ENCODE peak calls at places on chromosomes 12 and 14, in six cellular contexts. K, J, H, T, S and L are unnamed samples.

GRCh38 chr12:95608252-95609033 is 57.2 kb upstream of the USP44 start:
- DNase-seq in K (no peak), J (no peak), H (no peak), T (no peak), S (no peak), L (no peak)

GRCh38 chr12:43636706-43637105 is 84.7 kb upstream of the ADAMTS20 start:
- DNase-seq in K (no peak), J (no peak), H (no peak), T (no peak), S (no peak), L (no peak)

GRCh38 chr14:65277580-65278270 is 134.8 kb upstream of the FUT8 start:
- DNase-seq in K (no peak), J (no peak), H (no peak), T (no peak), S (no peak), L (no peak)

GRCh38 chr12:61250303-61250702 is 1009.9 kb upstream of the USP15 start:
- DNase-seq in K (no peak), J (no peak), H (no peak), T (no peak), S (no peak), L (no peak)

GRCh38 chr14:24187538-24187915 is 1.1 kb downstream of the IPO4 start:
- DNase-seq in K (no peak), J (no peak), H (no peak), T (no peak), S (no peak), L (no peak)

GRCh38 chr14:67464377-67464776 is 24.1 kb downstream of the TMEM229B start:
- DNase-seq in K (no peak), J (no peak), H (no peak), T (no peak), S (no peak), L (no peak)

GRCh38 chr14:61376314-61376713 is 54.9 kb downstream of the PRKCH start:
- DNase-seq in K (no peak), J (no peak), H (no peak), T (no peak), S (no peak), L (no peak)

GRCh38 chr14:64628940-64629403 is 75.3 kb upstream of the PLEKHG3 start:
- DNase-seq in K (no peak), J (no peak), H (peak; percentile 31), T (no peak), S (no peak), L (no peak)

GRCh38 chr14:25055998-25056687 is 6.2 kb upstream of the STXBP6 start:
- DNase-seq in K (no peak), J (no peak), H (no peak), T (no peak), S (no peak), L (no peak)

GRCh38 chr12:19779393-19780056 is 340.2 kb downstream of the AEBP2 start:
- DNase-seq in K (no peak), J (no peak), H (no peak), T (no peak), S (no peak), L (no peak)

GRCh38 chr12:34292736-34293625 is 270.7 kb downstream of the ALG10 start:
- DNase-seq in K (no peak), J (no peak), H (peak; percentile 1), T (no peak), S (peak; percentile 42), L (no peak)

GRCh38 chr12:102169922-102170698 is 27.5 kb downstream of the PMCH start:
- DNase-seq in K (no peak), J (no peak), H (no peak), T (peak; percentile 4), S (peak; percentile 29), L (no peak)

GRCh38 chr12:57609781-57610552 is 1.3 kb upstream of the ARHGEF25 start:
- DNase-seq in K (no peak), J (no peak), H (no peak), T (no peak), S (no peak), L (no peak)

GRCh38 chr14:86279405-86279804 is 749.5 kb downstream of the FLRT2 start:
- DNase-seq in K (no peak), J (no peak), H (no peak), T (no peak), S (no peak), L (no peak)

GRCh38 chr14:68574906-68575305 is 218.0 kb downstream of the ZFP36L1 start:
- DNase-seq in K (no peak), J (peak; percentile 57), H (no peak), T (no peak), S (no peak), L (no peak)

GRCh38 chr14:31172084-31172483 is 35.5 kb downstream of the HECTD1 start:
- DNase-seq in K (no peak), J (no peak), H (no peak), T (no peak), S (no peak), L (no peak)

GRCh38 chr12:107775093-107775721 is 703 bp downstream of the ASCL4 start:
- DNase-seq in K (no peak), J (no peak), H (no peak), T (no peak), S (no peak), L (no peak)

GRCh38 chr12:4091001-4091789 is 182.4 kb upstream of the CCND2 start:
- DNase-seq in K (no peak), J (no peak), H (no peak), T (no peak), S (no peak), L (no peak)

GRCh38 chr12:4084631-4085030 is 188.9 kb upstream of the CCND2 start:
- DNase-seq in K (no peak), J (no peak), H (no peak), T (no peak), S (no peak), L (no peak)

GRCh38 chr12:4082809-4083447 is 190.6 kb upstream of the CCND2 start:
- DNase-seq in K (no peak), J (no peak), H (no peak), T (no peak), S (no peak), L (no peak)

GRCh38 chr12:4089147-4089606 is 184.4 kb upstream of the CCND2 start:
- DNase-seq in K (no peak), J (no peak), H (no peak), T (no peak), S (no peak), L (no peak)

DNA sequence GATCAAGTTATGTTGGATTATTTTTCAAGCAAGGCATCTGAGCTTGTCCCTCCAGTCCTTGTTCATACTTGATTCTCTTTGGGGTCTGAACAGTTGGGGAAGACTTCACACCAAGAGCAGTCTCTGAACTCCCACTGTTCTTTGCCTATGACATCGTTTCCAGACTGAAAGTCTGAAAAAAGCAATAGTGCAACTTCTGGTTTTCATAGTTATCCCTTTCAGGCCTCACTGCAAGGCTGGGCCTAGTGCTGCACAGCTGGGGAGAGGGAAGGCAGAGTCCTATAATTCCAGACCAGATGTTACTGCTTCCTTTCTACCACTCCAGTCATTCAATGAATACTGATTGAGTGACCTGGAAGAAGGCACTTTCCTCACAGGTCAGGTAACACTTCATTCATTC is 187.1 kb upstream of the CCND2 start:
- DNase-seq in K (no peak), J (no peak), H (no peak), T (no peak), S (no peak), L (no peak)
- H3K4me1 ChIP-seq in K (no peaks in the 10 kb centered on the region), J (no peaks in the 10 kb centered on the region), H (no peaks in the 10 kb centered on the region), T (no peaks in the 10 kb centered on the region), S (no peaks in the 10 kb centered on the region), L (no peaks in the 10 kb centered on the region)

DNA sequence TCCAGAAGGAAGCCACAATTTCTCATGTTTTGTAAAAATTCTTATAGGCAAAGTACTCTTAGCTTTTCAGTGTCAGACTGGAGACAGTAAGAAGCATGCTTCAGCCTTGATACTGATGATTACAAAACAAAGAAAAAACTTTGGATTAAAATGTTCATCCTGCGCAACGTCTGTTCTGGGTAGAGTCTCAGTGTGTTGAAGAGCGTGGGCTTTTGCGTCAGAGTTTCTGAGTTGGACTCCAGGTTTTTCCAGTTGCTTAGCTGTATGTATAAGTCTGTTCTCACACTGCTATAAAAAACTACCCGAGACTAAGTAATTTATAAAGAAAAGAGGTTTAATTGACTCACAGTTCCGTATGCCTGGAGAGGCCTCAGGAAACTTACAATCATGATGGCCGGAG is 508.1 kb downstream of the DIO2 start:
- DNase-seq in K (no peak), J (no peak), H (no peak), T (no peak), S (no peak), L (no peak)
- TF ChIP-seq POLR2A in K (no peak), J (no peak), H (no peak), T (no peak), S (no peak), L (no peak)

GRCh38 chr12:52235001-52235760 is 2.1 kb downstream of the KRT7 start:
- DNase-seq in K (no peak), J (no peak), H (no peak), T (no peak), S (no peak), L (no peak)
- H3K4me1 ChIP-seq in K (peaks cover 20% of the 10 kb centered on the region), J (no peaks in the 10 kb centered on the region), H (peaks cover 16% of the 10 kb centered on the region), T (peaks cover 100% of the 10 kb centered on the region), S (no peaks in the 10 kb centered on the region), L (peaks cover 10% of the 10 kb centered on the region)

GRCh38 chr12:93591137-93591868 is 18.8 kb downstream of the SOCS2 start:
- DNase-seq in K (peak; percentile 71), J (peak; percentile 94), H (peak; percentile 72), T (peak; percentile 64), S (peak; percentile 54), L (peak; percentile 60)
- TF ChIP-seq POLR2A in K (no peak), J (peak; percentile 97), H (peak; percentile 49), T (no peak), S (peak; percentile 88), L (peak; percentile 32)

DNA sequence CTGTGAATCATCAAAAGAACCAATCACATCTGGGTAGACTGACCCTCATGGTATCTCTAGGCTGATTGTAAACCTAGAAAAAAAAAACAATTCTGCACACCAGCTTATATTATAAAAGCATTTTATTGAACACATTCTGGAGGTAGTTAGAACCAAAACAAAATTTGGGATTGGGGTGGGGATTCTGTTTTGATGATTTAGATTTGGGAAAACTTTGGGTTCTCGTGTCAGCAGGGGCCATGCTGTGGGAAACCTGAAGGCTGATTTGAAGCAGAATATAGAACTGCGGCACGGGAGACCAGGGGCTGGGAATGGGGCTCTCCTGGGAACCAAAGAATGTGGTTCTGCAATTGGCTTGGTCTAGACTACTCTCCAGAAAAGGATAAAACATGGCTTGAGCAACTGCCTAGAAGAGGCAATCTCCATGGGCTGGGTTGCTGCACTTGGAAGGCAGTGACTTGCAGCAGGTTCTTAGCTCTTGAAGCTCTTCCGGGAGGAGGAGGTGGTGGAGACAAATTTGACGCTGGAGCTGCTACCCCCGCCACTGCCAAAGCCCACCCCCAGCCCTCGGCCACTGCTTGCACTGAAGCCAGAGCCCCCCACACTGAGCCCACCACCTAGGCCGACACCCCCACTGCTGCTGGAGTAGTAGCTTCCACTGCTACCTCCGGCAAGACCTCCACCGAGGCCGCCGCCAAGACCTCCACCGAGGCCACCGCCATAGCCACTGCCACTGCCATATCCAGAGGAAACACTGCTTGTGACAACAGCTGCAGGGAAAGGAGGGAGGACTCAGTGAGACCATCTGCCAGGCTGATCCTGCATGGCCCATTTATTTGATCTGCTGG is 5.5 kb downstream of the KRT5 start:
- DNase-seq in K (no peak), J (no peak), H (no peak), T (no peak), S (no peak), L (no peak)
- H3K4me1 ChIP-seq in K (no peaks in the 10 kb centered on the region), J (no peaks in the 10 kb centered on the region), H (no peaks in the 10 kb centered on the region), T (peaks cover 12% of the 10 kb centered on the region), S (no peaks in the 10 kb centered on the region), L (no peaks in the 10 kb centered on the region)